ENCODE peak calls at places on chromosomes 11 and 22, in nine cellular contexts. One of them, this sample, is unnamed.
A peak's percentile ranks its signal among the peaks of the same experiment; 100 is the strongest.

GRCh38 chr11:16958833-16959232 is 55.4 kb downstream of the PLEKHA7 start:
- DNase-seq in iPS-NIHi11: no peak
- DNase-seq in activated naive CD8-positive, alpha-beta T cell treated with anti-CD3 and anti-CD28 coated beads, Interleukin-2, amount 10 ng/mL, durations not matched to agents 7 days and 5 days: no peak
- DNase-seq in neural crest cell: no peak
- DNase-seq in astrocyte of the spinal cord: no peak
- DNase-seq in stimulated activated CD4-positive, alpha-beta T cell treated with anti-CD3 and anti-CD28 coated beads, Interleukin-4, amount 100 ng/mL, for 48 hours: no peak
- DNase-seq in ACHN: no peak
- DNase-seq in T-helper 1 cell: no peak
- DNase-seq in H4: no peak
- DNase-seq in this sample: no peak

GRCh38 chr11:61645179-61645868 is 34.9 kb upstream of the DAGLA start:
- DNase-seq in neural crest cell: no peak
- DNase-seq in iPS-NIHi11: no peak
- DNase-seq in ACHN: no peak
- DNase-seq in T-helper 1 cell: no peak
- DNase-seq in stimulated activated CD4-positive, alpha-beta T cell treated with anti-CD3 and anti-CD28 coated beads, Interleukin-4, amount 100 ng/mL, for 48 hours: no peak
- DNase-seq in activated naive CD8-positive, alpha-beta T cell treated with anti-CD3 and anti-CD28 coated beads, Interleukin-2, amount 10 ng/mL, durations not matched to agents 7 days and 5 days: no peak
- DNase-seq in astrocyte of the spinal cord: no peak
- DNase-seq in H4: no peak
- DNase-seq in this sample: no peak

GRCh38 chr11:130427581-130428211 is 713 bp downstream of the ADAMTS8 start:
- DNase-seq in H4: no peak
- DNase-seq in activated naive CD8-positive, alpha-beta T cell treated with anti-CD3 and anti-CD28 coated beads, Interleukin-2, amount 10 ng/mL, durations not matched to agents 7 days and 5 days: peak; percentile 37
- DNase-seq in stimulated activated CD4-positive, alpha-beta T cell treated with anti-CD3 and anti-CD28 coated beads, Interleukin-4, amount 100 ng/mL, for 48 hours: no peak
- DNase-seq in T-helper 1 cell: no peak
- DNase-seq in ACHN: no peak
- DNase-seq in astrocyte of the spinal cord: no peak
- DNase-seq in neural crest cell: peak; percentile 43
- DNase-seq in iPS-NIHi11: peak; percentile 51
- DNase-seq in this sample: no peak

GRCh38 chr11:1036303-1036923 is at the start of gene MUC6:
- DNase-seq in astrocyte of the spinal cord: no peak
- DNase-seq in ACHN: no peak
- DNase-seq in iPS-NIHi11: no peak
- DNase-seq in neural crest cell: no peak
- DNase-seq in activated naive CD8-positive, alpha-beta T cell treated with anti-CD3 and anti-CD28 coated beads, Interleukin-2, amount 10 ng/mL, durations not matched to agents 7 days and 5 days: no peak
- DNase-seq in T-helper 1 cell: no peak
- DNase-seq in stimulated activated CD4-positive, alpha-beta T cell treated with anti-CD3 and anti-CD28 coated beads, Interleukin-4, amount 100 ng/mL, for 48 hours: no peak
- DNase-seq in H4: no peak
- DNase-seq in this sample: no peak

GRCh38 chr22:46775364-46775758 is 12.9 kb downstream of the TBC1D22A start:
- DNase-seq in astrocyte of the spinal cord: no peak
- DNase-seq in neural crest cell: no peak
- DNase-seq in stimulated activated CD4-positive, alpha-beta T cell treated with anti-CD3 and anti-CD28 coated beads, Interleukin-4, amount 100 ng/mL, for 48 hours: no peak
- DNase-seq in ACHN: no peak
- DNase-seq in activated naive CD8-positive, alpha-beta T cell treated with anti-CD3 and anti-CD28 coated beads, Interleukin-2, amount 10 ng/mL, durations not matched to agents 7 days and 5 days: no peak
- DNase-seq in T-helper 1 cell: no peak
- DNase-seq in H4: no peak
- DNase-seq in iPS-NIHi11: no peak
- DNase-seq in this sample: no peak

GRCh38 chr11:93075782-93076181 is 106.3 kb downstream of the MTNR1B start:
- DNase-seq in activated naive CD8-positive, alpha-beta T cell treated with anti-CD3 and anti-CD28 coated beads, Interleukin-2, amount 10 ng/mL, durations not matched to agents 7 days and 5 days: no peak
- DNase-seq in iPS-NIHi11: no peak
- DNase-seq in stimulated activated CD4-positive, alpha-beta T cell treated with anti-CD3 and anti-CD28 coated beads, Interleukin-4, amount 100 ng/mL, for 48 hours: no peak
- DNase-seq in H4: no peak
- DNase-seq in neural crest cell: no peak
- DNase-seq in ACHN: no peak
- DNase-seq in T-helper 1 cell: no peak
- DNase-seq in astrocyte of the spinal cord: no peak
- DNase-seq in this sample: no peak

GRCh38 chr11:114154271-114155047 is 94.9 kb downstream of the ZBTB16 start:
- DNase-seq in activated naive CD8-positive, alpha-beta T cell treated with anti-CD3 and anti-CD28 coated beads, Interleukin-2, amount 10 ng/mL, durations not matched to agents 7 days and 5 days: no peak
- DNase-seq in iPS-NIHi11: no peak
- DNase-seq in neural crest cell: no peak
- DNase-seq in stimulated activated CD4-positive, alpha-beta T cell treated with anti-CD3 and anti-CD28 coated beads, Interleukin-4, amount 100 ng/mL, for 48 hours: no peak
- DNase-seq in astrocyte of the spinal cord: no peak
- DNase-seq in T-helper 1 cell: no peak
- DNase-seq in ACHN: no peak
- DNase-seq in H4: no peak
- DNase-seq in this sample: no peak

GRCh38 chr22:39471421-39472141 is 14.8 kb downstream of the MGAT3 start:
- DNase-seq in iPS-NIHi11: no peak
- DNase-seq in ACHN: peak; percentile 82
- DNase-seq in neural crest cell: no peak
- DNase-seq in activated naive CD8-positive, alpha-beta T cell treated with anti-CD3 and anti-CD28 coated beads, Interleukin-2, amount 10 ng/mL, durations not matched to agents 7 days and 5 days: peak; percentile 46
- DNase-seq in stimulated activated CD4-positive, alpha-beta T cell treated with anti-CD3 and anti-CD28 coated beads, Interleukin-4, amount 100 ng/mL, for 48 hours: no peak
- DNase-seq in astrocyte of the spinal cord: peak; percentile 58
- DNase-seq in H4: peak; percentile 58
- DNase-seq in T-helper 1 cell: no peak
- DNase-seq in this sample: no peak

This sample was measured in CD4-positive, alpha-beta memory T cell.